ENCODE peak calls at places on chromosomes 12 and 14, in four cellular contexts. K, D, H and A are unnamed samples.

GRCh38 chr12:84637926-84638325 is 274.7 kb downstream of the SLC6A15 start:
- DNase-seq in H (no peak), K (no peak), D (no peak), A (no peak)

GRCh38 chr12:93563807-93564538 is 8.5 kb upstream of the SOCS2 start:
- DNase-seq in H (no peak), D (no peak), K (peak; percentile 100), A (peak; percentile 64)

GRCh38 chr12:104710940-104711725 is 247.0 kb downstream of the SLC41A2 start:
- DNase-seq in H (no peak), D (peak; percentile 42), K (no peak), A (no peak)

GRCh38 chr14:62179367-62180018 is 417.3 kb downstream of the SNAPC1 start:
- DNase-seq in D (peak; percentile 22), H (peak; percentile 9), K (peak; percentile 48), A (peak; percentile 4)

GRCh38 chr14:92711976-92712653 is 36.3 kb downstream of the LGMN start:
- DNase-seq in K (no peak), H (no peak), D (no peak), A (no peak)

GRCh38 chr12:53207042-53207441 is at the start of gene ITGB7:
- DNase-seq in D (no peak), K (no peak), H (peak; percentile 64), A (peak; percentile 69)

GRCh38 chr12:6943387-6943718 is 263 bp upstream of the RNU7-1 start:
- DNase-seq in H (no peak), D (peak; percentile 91), K (peak; percentile 88), A (peak; percentile 87)

GRCh38 chr14:95460647-95461478 is 55.6 kb downstream of the SYNE3 start:
- DNase-seq in D (no peak), H (no peak), K (no peak), A (no peak)

GRCh38 chr12:108671110-108671509 is 37.4 kb upstream of the SELPLG start:
- DNase-seq in D (no peak), K (no peak), H (no peak), A (no peak)

GRCh38 chr14:103474893-103475292 is 47.7 kb downstream of the CKB start:
- DNase-seq in K (no peak), D (no peak), H (no peak), A (no peak)

GRCh38 chr12:68980476-68981212 is 47.7 kb upstream of the CPM start:
- DNase-seq in H (no peak), K (no peak), D (no peak), A (no peak)

GRCh38 chr12:25100738-25101445 is 94.1 kb downstream of the DNAI7 start:
- DNase-seq in K (no peak), D (no peak), H (no peak), A (no peak)

GRCh38 chr14:63770187-63770807 is 42.4 kb upstream of the SGPP1 start:
- DNase-seq in H (no peak), D (peak; percentile 53), K (peak; percentile 57), A (no peak)

GRCh38 chr14:59698793-59699192 is 122.2 kb upstream of the CCDC175 start:
- DNase-seq in D (no peak), K (no peak), H (no peak), A (no peak)

GRCh38 chr14:28308727-28309126 is 457.9 kb upstream of the FOXG1 start:
- DNase-seq in K (no peak), H (no peak), D (no peak), A (no peak)

GRCh38 chr12:113933201-113933786 is 32.8 kb downstream of the RBM19 start:
- DNase-seq in D (no peak), K (no peak), H (no peak), A (peak; percentile 85)

GRCh38 chr14:24397639-24398297 is 1.0 kb upstream of the NYNRIN start:
- DNase-seq in K (no peak), H (no peak), D (no peak), A (no peak)

GRCh38 chr12:115306380-115306779 is 622.4 kb upstream of the TBX3 start:
- DNase-seq in K (peak; percentile 20), D (no peak), H (no peak), A (no peak)

GRCh38 chr14:74952697-74953484 is 2.5 kb downstream of the PGF start:
- DNase-seq in D (no peak), K (no peak), H (no peak), A (no peak)

GRCh38 chr12:28611115-28611435 is 420.8 kb downstream of the CCDC91 start:
- DNase-seq in D (no peak), K (no peak), H (no peak), A (no peak)

GRCh38 chr12:117294206-117294605 is 67.2 kb downstream of the NOS1 start:
- DNase-seq in K (no peak), D (no peak), H (no peak), A (peak; percentile 33)

GRCh38 chr14:68241862-68242490 is 422.4 kb downstream of the RAD51B start:
- DNase-seq in H (no peak), D (no peak), K (no peak), A (no peak)
- TF ChIP-seq FOXM1 in H (no peak), D (no peak), K (no peak), A (no peak)

DNA sequence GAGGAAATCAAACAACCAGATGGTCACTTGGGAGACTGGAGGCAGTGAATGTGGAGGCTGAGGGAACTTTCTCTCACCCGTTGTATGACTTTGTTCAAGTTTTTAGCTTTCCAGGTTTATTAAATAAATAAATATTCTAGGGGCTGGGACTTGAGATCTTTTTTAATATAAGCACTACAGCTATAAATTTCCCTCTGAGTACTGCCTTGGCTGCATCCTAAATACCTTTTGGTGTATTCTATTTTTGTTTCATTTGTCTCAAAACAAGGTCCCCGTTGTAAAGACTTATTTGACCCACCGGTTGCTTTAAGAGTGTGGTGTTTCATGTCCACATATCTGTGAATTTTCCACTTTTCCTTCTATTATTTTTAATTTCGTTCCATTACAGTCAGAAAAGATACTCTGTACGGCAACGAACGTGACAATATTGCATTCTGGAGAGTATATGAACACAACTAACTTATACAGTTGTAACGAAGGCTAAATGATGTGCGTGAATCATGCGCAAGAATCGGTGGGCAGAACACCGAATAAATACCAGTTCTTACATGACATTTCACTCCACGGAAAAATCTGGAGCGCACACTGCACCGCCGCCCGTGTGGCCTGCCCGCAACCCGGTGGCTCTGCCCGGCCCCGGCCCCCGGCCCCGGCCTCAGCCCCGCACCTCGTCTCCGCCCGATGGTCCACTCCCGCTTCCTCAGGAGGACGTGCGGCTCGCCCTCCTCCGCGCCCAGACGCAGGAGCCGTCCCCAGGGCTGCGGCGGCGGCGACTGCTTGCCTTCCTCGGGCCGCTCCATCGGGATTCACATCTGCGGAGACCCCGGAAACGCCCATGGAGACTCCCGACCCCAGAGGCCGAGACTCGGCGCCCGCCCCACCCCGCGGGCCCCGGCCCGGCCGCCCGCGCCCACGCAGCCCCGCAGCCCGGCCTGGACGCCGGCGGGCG is 602 bp downstream of the CHFR start:
- DNase-seq in D (no peak), K (peak; percentile 6), H (no peak), A (peak; percentile 40)
- H3K9me3 ChIP-seq in D (peaks cover 8% of the 10 kb centered on the region), K (peaks cover 10% of the 10 kb centered on the region), H (peaks cover 12% of the 10 kb centered on the region), A (peaks cover 17% of the 10 kb centered on the region)

DNA sequence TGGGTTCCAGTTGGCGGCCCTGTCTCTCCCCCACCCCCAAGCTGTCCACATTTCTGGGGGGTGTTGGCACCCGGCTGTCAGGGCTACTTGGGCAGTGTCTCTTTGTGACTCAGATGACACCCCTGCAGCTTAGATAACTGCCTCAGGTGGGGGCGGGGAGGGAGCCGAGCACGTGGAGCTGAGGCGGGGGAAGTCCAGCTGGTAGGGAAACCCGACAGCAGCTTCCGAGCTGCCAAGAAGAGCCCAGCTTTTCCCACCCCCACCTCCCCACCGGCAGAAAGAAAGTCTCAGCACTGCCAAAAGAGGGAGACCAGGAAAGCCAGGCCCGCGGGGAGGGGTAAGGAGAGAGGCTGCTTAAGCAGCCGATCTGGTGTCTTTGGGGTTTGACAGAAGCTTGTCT is 1.4 kb downstream of the LRTM2 start:
- DNase-seq in H (no peak), D (no peak), K (no peak), A (peak; percentile 12)
- TF ChIP-seq FOXM1 in H (no peak), D (no peak), K (no peak), A (no peak)

GRCh38 chr14:30585204-30585603 is 26.2 kb downstream of the G2E3 start:
- DNase-seq in K (no peak), D (no peak), H (no peak), A (no peak)

GRCh38 chr14:30584058-30584630 is 25.2 kb downstream of the G2E3 start:
- DNase-seq in H (no peak), K (no peak), D (no peak), A (no peak)

GRCh38 chr14:30587141-30587540 is 28.2 kb downstream of the G2E3 start:
- DNase-seq in H (no peak), K (no peak), D (no peak), A (no peak)

GRCh38 chr14:30588873-30589272 is 29.9 kb downstream of the G2E3 start:
- DNase-seq in K (no peak), H (no peak), D (no peak), A (no peak)
- H3K9me3 ChIP-seq in K (peaks cover 13% of the 10 kb centered on the region), H (peaks cover 7% of the 10 kb centered on the region), D (peaks cover 4% of the 10 kb centered on the region), A (peaks cover 4% of the 10 kb centered on the region)

GRCh38 chr12:12745576-12746211 is 28.5 kb downstream of the CDKN1B start:
- DNase-seq in H (no peak), K (no peak), D (no peak), A (no peak)
- TF ChIP-seq FOXM1 in H (no peak), K (no peak), D (no peak), A (no peak)

GRCh38 chr12:12651752-12652151 is 40.1 kb downstream of the CREBL2 start:
- DNase-seq in D (no peak), H (no peak), K (no peak), A (peak; percentile 16)
- H3K9me3 ChIP-seq in D (peaks cover 6% of the 10 kb centered on the region), H (peaks cover 25% of the 10 kb centered on the region), K (peaks cover 25% of the 10 kb centered on the region), A (peaks cover 3% of the 10 kb centered on the region)

GRCh38 chr12:121511931-121512330 is 68.9 kb downstream of the KDM2B start:
- DNase-seq in K (no peak), H (no peak), D (no peak), A (no peak)

GRCh38 chr12:121515615-121516014 is 65.2 kb downstream of the KDM2B start:
- DNase-seq in K (peak; percentile 8), D (no peak), H (no peak), A (no peak)

GRCh38 chr12:121514184-121514742 is 66.6 kb downstream of the KDM2B start:
- DNase-seq in D (peak; percentile 24), H (no peak), K (no peak), A (peak; percentile 7)

GRCh38 chr12:121513464-121514183 is 67.2 kb downstream of the KDM2B start:
- DNase-seq in K (peak; percentile 78), H (no peak), D (peak; percentile 88), A (peak; percentile 86)

DNA sequence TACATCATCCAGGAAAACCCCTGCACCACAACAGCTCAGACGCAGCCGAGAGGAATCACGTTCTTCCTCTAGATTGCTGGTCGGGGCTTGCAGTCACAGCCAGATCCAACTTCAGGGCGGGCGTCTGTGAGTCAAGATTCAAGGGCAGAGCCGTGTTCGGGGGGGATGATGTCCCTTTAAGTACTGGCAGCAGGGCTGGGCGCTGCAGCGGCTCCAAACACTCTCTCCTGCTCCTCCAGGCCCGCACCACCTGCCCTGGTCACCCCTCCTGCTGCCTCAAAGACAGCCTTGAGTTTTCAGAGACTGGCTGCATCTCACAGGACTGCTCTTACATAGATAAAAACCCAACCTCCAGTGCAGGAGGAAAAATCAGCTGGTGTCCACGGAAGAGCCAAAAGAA is 68.3 kb downstream of the KDM2B start:
- DNase-seq in K (no peak), H (no peak), D (no peak), A (no peak)
- TF ChIP-seq FOXM1 in K (no peak), H (no peak), D (no peak), A (no peak)

GRCh38 chr14:105838107-105838506 is 311.7 kb downstream of the TMEM121 start:
- DNase-seq in K (no peak), D (no peak), H (no peak), A (no peak)
- H3K9me3 ChIP-seq in K (no peaks in the 10 kb centered on the region), D (no peaks in the 10 kb centered on the region), H (no peaks in the 10 kb centered on the region), A (no peaks in the 10 kb centered on the region)